ENCODE peak calls at places on chromosomes 16 and 17, in four cellular contexts. L is cardiac fibroblast, Z is CD14-positive monocyte, C is EL. E is an unnamed sample.

GRCh38 chr17:59600169-59600568 is 19.5 kb upstream of the CLTC start:
- DNase-seq in L (no peak), Z (no peak), C (no peak), E (no peak)

GRCh38 chr17:41516828-41517283 is 1.8 kb downstream of the KRT15 start:
- DNase-seq in L (no peak), Z (no peak), C (no peak), E (no peak)

GRCh38 chr17:71071837-71072236 is 902.5 kb downstream of the KCNJ2 start:
- DNase-seq in L (peak; percentile 94), Z (no peak), C (peak; percentile 96), E (peak; percentile 92)

GRCh38 chr17:75565066-75565465 is 22.5 kb upstream of the MYO15B start:
- DNase-seq in L (peak; percentile 36), Z (no peak), C (peak; percentile 65), E (no peak)

GRCh38 chr17:58679263-58680037 is 12.4 kb downstream of the TEX14 start:
- DNase-seq in L (peak; percentile 82), Z (no peak), C (peak; percentile 47), E (peak; percentile 35)

GRCh38 chr16:2897110-2897509 is 14.1 kb downstream of the FLYWCH2 start:
- DNase-seq in L (no peak), Z (no peak), C (no peak), E (peak; percentile 63)

GRCh38 chr16:20899503-20900298 is 457 bp downstream of the DCUN1D3 start:
- DNase-seq in L (no peak), Z (no peak), C (peak; percentile 25), E (no peak)

GRCh38 chr17:82542439-82542838 is 22.9 kb downstream of the FOXK2 start:
- DNase-seq in L (no peak), Z (no peak), C (no peak), E (no peak)

GRCh38 chr16:4393243-4393606 is 21.6 kb downstream of the VASN start:
- DNase-seq in L (no peak), Z (no peak), C (peak; percentile 50), E (no peak)